ENCODE peak calls at places on chromosomes 4 and X, in eight cellular contexts. J is ovary, U is A549, L is OCI-LY7, E is upper lobe of right lung, A is Peyer's patch, Z is heart right ventricle, Y is omental fat pad. F is an unnamed sample.

GRCh38 chr4:2042207-2042946 is 16.8 kb upstream of the NAT8L start:
- DNase-seq in J (peak), U (no peak), L (peak), E (peak), A (peak), Z (no peak), Y (peak), F (no peak)

GRCh38 chrX:2504706-2505332 is 4.0 kb upstream of the DHRSX start:
- DNase-seq in J (no peak), U (no peak), L (no peak), E (no peak), A (no peak), Z (no peak), Y (no peak), F (no peak)

GRCh38 chr4:1776521-1777161 is 16.5 kb upstream of the FGFR3 start:
- DNase-seq in J (no peak), U (no peak), L (no peak), E (no peak), A (no peak), Z (no peak), Y (no peak), F (no peak)

GRCh38 chrX:28718450-28718849 is 131.2 kb downstream of the IL1RAPL1 start:
- DNase-seq in J (no peak), U (no peak), L (no peak), E (no peak), A (no peak), Z (no peak), Y (no peak), F (no peak)

GRCh38 chrX:141724186-141724585 is 25.6 kb upstream of the SPANXD start:
- DNase-seq in J (no peak), U (no peak), L (no peak), E (no peak), A (no peak), Z (no peak), Y (no peak), F (no peak)

GRCh38 chr4:40121515-40121914 is 64.9 kb downstream of the N4BP2 start:
- DNase-seq in J (no peak), U (no peak), L (no peak), E (no peak), A (no peak), Z (no peak), Y (no peak), F (no peak)

GRCh38 chrX:48800574-48801280 is 1.1 kb upstream of the HDAC6 start:
- DNase-seq in J (no peak), U (no peak), L (peak), E (no peak), A (no peak), Z (no peak), Y (no peak), F (no peak)

GRCh38 chr4:135319685-135320084 is 1118.1 kb upstream of the PABPC4L start:
- DNase-seq in J (no peak), U (no peak), L (no peak), E (no peak), A (no peak), Z (no peak), Y (no peak), F (no peak)

GRCh38 chr4:85952982-85953650 is 406.7 kb downstream of the MAPK10 start:
- DNase-seq in J (no peak), U (no peak), L (no peak), E (no peak), A (no peak), Z (no peak), Y (no peak), F (no peak)

GRCh38 chr4:150082241-150082640 is 4.0 kb downstream of the DCLK2 start:
- DNase-seq in J (no peak), U (no peak), L (no peak), E (no peak), A (no peak), Z (no peak), Y (no peak), F (no peak)

GRCh38 chr4:4228356-4228668 is 1.6 kb upstream of the OTOP1 start:
- DNase-seq in J (no peak), U (no peak), L (no peak), E (no peak), A (no peak), Z (no peak), Y (no peak), F (no peak)

GRCh38 chr4:82848706-82849105 is 42.2 kb downstream of the SEC31A start:
- DNase-seq in J (no peak), U (no peak), L (no peak), E (no peak), A (no peak), Z (no peak), Y (no peak), F (no peak)

GRCh38 chr4:76594152-76594551 is 159.1 kb downstream of the SHROOM3 start:
- DNase-seq in J (no peak), U (no peak), L (no peak), E (no peak), A (no peak), Z (no peak), Y (no peak), F (no peak)

GRCh38 chr4:1354983-1355275 is 7.9 kb downstream of the UVSSA start:
- DNase-seq in J (no peak), U (no peak), L (no peak), E (no peak), A (no peak), Z (no peak), Y (no peak), F (no peak)

GRCh38 chr4:181956502-181956901 is 286.7 kb upstream of the TENM3 start:
- DNase-seq in J (no peak), U (no peak), L (no peak), E (no peak), A (no peak), Z (no peak), Y (no peak), F (no peak)

GRCh38 chrX:107747596-107748161 is 27.9 kb downstream of the TSC22D3 start:
- DNase-seq in J (no peak), U (no peak), L (no peak), E (no peak), A (peak), Z (no peak), Y (no peak), F (no peak)

GRCh38 chr4:55768291-55768690 is 51.3 kb upstream of the EXOC1L start:
- DNase-seq in J (no peak), U (no peak), L (no peak), E (no peak), A (no peak), Z (no peak), Y (no peak), F (peak)

GRCh38 chr4:45160932-45161331 is 434.6 kb upstream of the GNPDA2 start:
- DNase-seq in J (no peak), U (no peak), L (no peak), E (no peak), A (no peak), Z (no peak), Y (no peak), F (no peak)

GRCh38 chr4:7897811-7898210 is 41.9 kb downstream of the AFAP1 start:
- DNase-seq in J (no peak), U (no peak), L (no peak), E (no peak), A (no peak), Z (no peak), Y (no peak), F (no peak)

GRCh38 chr4:5693871-5694270 is 14.5 kb downstream of the EVC2 start:
- DNase-seq in J (no peak), U (no peak), L (no peak), E (no peak), A (no peak), Z (no peak), Y (no peak), F (no peak)

GRCh38 chr4:104491396-104491821 is 3.3 kb downstream of the CXXC4 start:
- DNase-seq in J (peak), U (peak), L (no peak), E (peak), A (peak), Z (peak), Y (no peak), F (no peak)

GRCh38 chr4:104942990-104943758 is 203.5 kb upstream of the TET2 start:
- DNase-seq in J (no peak), U (no peak), L (no peak), E (no peak), A (no peak), Z (no peak), Y (no peak), F (no peak)

GRCh38 chrX:39149761-39150160 is 348.5 kb downstream of the MID1IP1 start:
- DNase-seq in J (peak), U (no peak), L (peak), E (peak), A (peak), Z (peak), Y (peak), F (peak)

GRCh38 chr4:75037253-75037652 is 104.3 kb downstream of the PARM1 start:
- DNase-seq in J (no peak), U (no peak), L (no peak), E (no peak), A (no peak), Z (no peak), Y (no peak), F (no peak)

GRCh38 chr4:182752158-182752910 is 164.9 kb downstream of the DCTD start:
- DNase-seq in J (no peak), U (no peak), L (no peak), E (no peak), A (no peak), Z (no peak), Y (no peak), F (no peak)

GRCh38 chr4:83850435-83850834 is 314.5 kb downstream of the GPAT3 start:
- DNase-seq in J (no peak), U (peak), L (no peak), E (no peak), A (no peak), Z (no peak), Y (no peak), F (no peak)

GRCh38 chr4:85886665-85887064 is 411.7 kb downstream of the ARHGAP24 start:
- DNase-seq in J (no peak), U (no peak), L (no peak), E (no peak), A (no peak), Z (no peak), Y (no peak), F (no peak)

GRCh38 chr4:98688416-98689290 is 30.2 kb upstream of the TSPAN5 start:
- DNase-seq in J (no peak), U (peak), L (no peak), E (no peak), A (no peak), Z (no peak), Y (no peak), F (no peak)

GRCh38 chr4:75432683-75433082 is 81.5 kb downstream of the RCHY1 start:
- DNase-seq in J (no peak), U (peak), L (peak), E (no peak), A (no peak), Z (no peak), Y (no peak), F (peak)

GRCh38 chr4:70722199-70722791 is 531 bp downstream of the RUFY3 start:
- DNase-seq in J (peak), U (no peak), L (no peak), E (no peak), A (no peak), Z (no peak), Y (no peak), F (no peak)

GRCh38 chr4:1187182-1187581 is 14.8 kb upstream of the SPON2 start:
- DNase-seq in J (no peak), U (no peak), L (no peak), E (no peak), A (no peak), Z (no peak), Y (no peak), F (no peak)

GRCh38 chr4:139666735-139667266 is 1.2 kb downstream of the MGST2 start:
- DNase-seq in J (peak), U (no peak), L (peak), E (peak), A (peak), Z (no peak), Y (no peak), F (no peak)

GRCh38 chr4:137960371-137961050 is 281.6 kb downstream of the SLC7A11 start:
- DNase-seq in J (no peak), U (no peak), L (no peak), E (no peak), A (no peak), Z (no peak), Y (no peak), F (peak)

GRCh38 chr4:93788712-93789111 is 39.8 kb upstream of the ATOH1 start:
- DNase-seq in J (no peak), U (peak), L (peak), E (no peak), A (no peak), Z (no peak), Y (no peak), F (no peak)

GRCh38 chr4:3491681-3492405 is 28.7 kb downstream of the DOK7 start:
- DNase-seq in J (no peak), U (no peak), L (no peak), E (no peak), A (no peak), Z (no peak), Y (no peak), F (no peak)

GRCh38 chr4:98656443-98656842 is 2.0 kb downstream of the TSPAN5 start:
- DNase-seq in J (no peak), U (no peak), L (no peak), E (no peak), A (no peak), Z (no peak), Y (no peak), F (no peak)

DNA sequence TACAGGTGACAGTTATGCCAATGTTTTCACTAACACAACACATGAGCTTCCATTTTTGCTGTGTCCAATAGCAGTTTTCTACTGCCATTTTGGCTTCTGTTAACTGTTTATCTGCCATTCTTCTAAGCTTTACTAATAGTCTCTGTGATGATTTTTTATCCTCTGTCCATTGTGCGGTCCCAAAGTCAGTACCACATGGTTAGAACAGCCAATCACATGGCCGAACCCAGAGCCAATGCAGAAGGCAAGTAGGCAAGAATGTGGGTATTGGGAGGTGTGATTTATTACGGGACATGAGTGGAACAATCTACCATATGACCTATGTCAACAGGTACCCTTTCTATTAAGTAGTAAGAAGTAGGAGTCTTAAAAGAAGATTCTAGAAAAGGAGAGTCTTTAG is 61.5 kb downstream of the GRIA2 start:
- DNase-seq in J (no peak), U (no peak), L (no peak), E (no peak), A (no peak), Z (no peak), Y (no peak), F (no peak)
- TF ChIP-seq CTCF in J (no peak), U (no peak), L (no peak), E (no peak), A (no peak), Z (no peak), Y (no peak), F (no peak)

DNA sequence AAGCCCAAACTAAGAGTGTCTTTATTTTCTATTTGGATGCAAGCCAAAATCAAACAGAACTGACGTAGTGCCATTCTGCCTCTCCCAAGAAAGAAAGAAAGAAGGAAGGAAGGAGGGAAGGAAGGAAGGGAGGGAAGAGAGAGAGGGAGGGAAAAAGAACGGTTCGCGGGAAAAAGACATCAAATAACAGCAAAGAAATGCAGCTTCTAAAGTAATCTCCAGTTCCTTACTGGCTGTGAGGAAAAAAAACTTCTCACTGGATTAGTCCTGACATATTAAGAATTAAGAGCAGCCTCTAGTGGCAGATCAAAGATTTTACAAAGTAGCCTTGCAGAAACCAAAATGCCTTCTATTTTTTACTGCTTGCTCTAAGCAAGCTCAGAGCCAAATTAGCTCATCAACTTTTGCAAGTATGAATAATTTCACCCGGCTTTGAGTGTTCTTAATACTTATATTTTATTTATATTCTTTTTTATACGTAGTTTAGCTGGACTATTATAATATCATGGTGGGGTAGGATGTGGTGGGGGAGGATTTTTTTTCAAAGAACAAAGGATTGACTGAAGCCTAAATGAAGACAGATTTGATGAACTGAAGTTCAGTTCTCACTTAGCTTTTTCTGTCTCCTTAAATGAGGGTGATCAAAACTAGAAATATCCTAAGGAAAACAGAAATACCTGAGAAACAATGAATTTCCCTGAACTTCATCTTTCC is 36.6 kb downstream of the PITX2 start:
- DNase-seq in J (no peak), U (peak), L (peak), E (no peak), A (no peak), Z (no peak), Y (no peak), F (peak)
- TF ChIP-seq CTCF in J (no peak), U (peak), L (peak), E (peak), A (no peak), Z (peak), Y (no peak), F (peak)

DNA sequence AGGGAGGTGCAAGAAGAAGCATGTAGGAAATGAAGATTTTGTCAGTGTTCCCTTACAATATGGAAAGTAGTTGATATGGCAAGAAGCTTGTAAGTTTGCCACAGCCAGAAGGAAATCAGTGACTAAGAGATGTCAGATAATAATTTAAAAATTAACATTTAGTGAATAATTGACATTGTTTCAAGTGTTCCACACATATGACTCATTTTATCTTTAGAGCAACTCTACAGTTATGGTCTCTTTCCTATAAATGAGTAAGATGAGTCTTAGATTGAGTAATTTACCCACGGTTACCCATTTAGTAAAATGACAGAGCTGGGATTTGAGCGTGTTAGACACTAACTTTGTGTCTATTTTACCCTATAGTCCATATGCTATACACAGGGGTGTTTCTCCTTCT is 300.3 kb upstream of the IRS4 start:
- DNase-seq in J (no peak), U (no peak), L (no peak), E (no peak), A (no peak), Z (no peak), Y (no peak), F (no peak)
- TF ChIP-seq CTCF in J (no peak), U (no peak), L (no peak), E (no peak), A (no peak), Z (no peak), Y (no peak), F (no peak)

DNA sequence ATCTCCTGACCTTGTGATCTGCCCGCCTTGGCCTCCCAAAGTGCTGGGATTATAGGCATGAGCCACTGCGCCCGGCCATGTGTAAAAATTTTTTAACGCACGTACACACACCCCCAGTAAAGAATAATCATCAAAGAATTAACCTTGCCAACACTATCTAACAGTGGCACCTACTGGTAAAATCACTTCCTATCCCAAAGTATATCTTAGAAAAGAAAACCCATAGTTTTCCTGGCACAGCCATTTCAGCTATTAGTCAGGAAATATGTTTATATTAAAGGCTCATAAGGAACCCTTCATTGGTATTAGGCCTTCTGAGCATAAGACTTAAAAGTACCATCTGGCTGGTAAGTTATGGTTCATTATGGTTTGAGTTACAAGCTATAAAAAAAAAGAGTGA is 14.1 kb downstream of the S100G start:
- DNase-seq in J (no peak), U (no peak), L (no peak), E (no peak), A (no peak), Z (no peak), Y (no peak), F (no peak)
- TF ChIP-seq CTCF in J (no peak), U (no peak), L (no peak), E (no peak), A (no peak), Z (no peak), Y (no peak), F (no peak)

GRCh38 chr4:122732329-122733026 is at the start of gene BBS12:
- DNase-seq in J (peak), U (peak), L (peak), E (peak), A (peak), Z (peak), Y (peak), F (peak)
- TF ChIP-seq CTCF in J (no peak), U (peak), L (peak), E (peak), A (peak), Z (peak), Y (no peak), F (peak)

DNA sequence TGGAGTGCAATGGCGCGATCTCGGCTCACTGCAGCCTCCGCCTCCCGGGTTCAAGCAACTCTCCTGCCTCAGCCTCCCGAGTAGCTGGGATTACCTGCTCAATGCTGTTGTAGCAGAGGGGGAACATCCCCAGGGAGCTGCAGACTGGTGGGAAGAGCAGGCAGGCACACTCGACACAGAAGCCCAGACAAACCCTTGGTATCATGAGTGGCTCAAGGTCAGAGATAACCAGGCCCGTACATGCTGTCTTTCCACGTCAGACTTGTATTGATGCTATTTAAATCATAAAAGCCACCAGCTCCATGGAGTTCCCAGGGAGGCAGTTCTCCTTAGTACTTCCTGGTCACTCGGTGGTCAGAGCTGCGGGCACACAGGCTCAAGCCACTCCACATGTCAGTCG is 33.2 kb downstream of the TRIML2 start:
- DNase-seq in J (no peak), U (no peak), L (no peak), E (no peak), A (no peak), Z (no peak), Y (no peak), F (no peak)
- TF ChIP-seq CTCF in J (no peak), U (no peak), L (no peak), E (no peak), A (no peak), Z (no peak), Y (no peak), F (no peak)

F was measured in AG09319.